ENCODE peak calls at places on chromosomes 5 and 9, in six cellular contexts. One of them, this sample, is unnamed.

GRCh38 chr5:174511711-174512253 is 212.6 kb upstream of the MSX2 start:
- DNase-seq in MM.1S: no peak
- DNase-seq in cardiac muscle cell: no peak
- DNase-seq in CD4-positive, alpha-beta memory T cell: no peak
- DNase-seq in pancreas: no peak
- DNase-seq in thoracic aorta: no peak
- DNase-seq in this sample: no peak

GRCh38 chr5:15574806-15575205 is 74.8 kb downstream of the FBXL7 start:
- DNase-seq in MM.1S: no peak
- DNase-seq in cardiac muscle cell: no peak
- DNase-seq in CD4-positive, alpha-beta memory T cell: no peak
- DNase-seq in pancreas: no peak
- DNase-seq in thoracic aorta: no peak
- DNase-seq in this sample: no peak

GRCh38 chr5:139760066-139761056 is 35.2 kb upstream of the PSD2 start:
- DNase-seq in MM.1S: no peak
- DNase-seq in cardiac muscle cell: no peak
- DNase-seq in CD4-positive, alpha-beta memory T cell: no peak
- DNase-seq in pancreas: no peak
- DNase-seq in thoracic aorta: no peak
- DNase-seq in this sample: no peak

GRCh38 chr9:86298873-86299272 is 16.5 kb upstream of the ISCA1 start:
- DNase-seq in MM.1S: peak; percentile 73
- DNase-seq in cardiac muscle cell: no peak
- DNase-seq in CD4-positive, alpha-beta memory T cell: no peak
- DNase-seq in pancreas: no peak
- DNase-seq in thoracic aorta: no peak
- DNase-seq in this sample: no peak

GRCh38 chr9:104177003-104177611 is 83.0 kb downstream of the SMC2 start:
- DNase-seq in MM.1S: peak; percentile 25
- DNase-seq in cardiac muscle cell: peak; percentile 28
- DNase-seq in CD4-positive, alpha-beta memory T cell: no peak
- DNase-seq in pancreas: no peak
- DNase-seq in thoracic aorta: no peak
- DNase-seq in this sample: no peak

GRCh38 chr9:94937214-94937903 is 210.9 kb downstream of the AOPEP start:
- DNase-seq in MM.1S: no peak
- DNase-seq in cardiac muscle cell: no peak
- DNase-seq in CD4-positive, alpha-beta memory T cell: no peak
- DNase-seq in pancreas: no peak
- DNase-seq in thoracic aorta: no peak
- DNase-seq in this sample: no peak

GRCh38 chr5:83925952-83926351 is 205.3 kb upstream of the HAPLN1 start:
- DNase-seq in MM.1S: no peak
- DNase-seq in cardiac muscle cell: peak; percentile 51
- DNase-seq in CD4-positive, alpha-beta memory T cell: no peak
- DNase-seq in pancreas: no peak
- DNase-seq in thoracic aorta: no peak
- DNase-seq in this sample: no peak

GRCh38 chr5:172769324-172769597 is 1.7 kb downstream of the DUSP1 start:
- DNase-seq in MM.1S: no peak
- DNase-seq in cardiac muscle cell: no peak
- DNase-seq in CD4-positive, alpha-beta memory T cell: peak; percentile 65
- DNase-seq in pancreas: no peak
- DNase-seq in thoracic aorta: no peak
- DNase-seq in this sample: no peak

GRCh38 chr9:96008502-96009222 is 133.2 kb downstream of the ERCC6L2 start:
- DNase-seq in MM.1S: no peak
- DNase-seq in cardiac muscle cell: no peak
- DNase-seq in CD4-positive, alpha-beta memory T cell: no peak
- DNase-seq in pancreas: no peak
- DNase-seq in thoracic aorta: no peak
- DNase-seq in this sample: no peak

GRCh38 chr9:128473104-128473503 is 17.3 kb downstream of the ODF2 start:
- DNase-seq in MM.1S: no peak
- DNase-seq in cardiac muscle cell: no peak
- DNase-seq in CD4-positive, alpha-beta memory T cell: no peak
- DNase-seq in pancreas: no peak
- DNase-seq in thoracic aorta: no peak
- DNase-seq in this sample: no peak

GRCh38 chr5:74227081-74227480 is 413.4 kb downstream of the ENC1 start:
- DNase-seq in MM.1S: no peak
- DNase-seq in cardiac muscle cell: no peak
- DNase-seq in CD4-positive, alpha-beta memory T cell: no peak
- DNase-seq in pancreas: no peak
- DNase-seq in thoracic aorta: no peak
- DNase-seq in this sample: no peak

GRCh38 chr5:55636711-55637110 is 75.4 kb downstream of the SLC38A9 start:
- DNase-seq in MM.1S: no peak
- DNase-seq in cardiac muscle cell: no peak
- DNase-seq in CD4-positive, alpha-beta memory T cell: no peak
- DNase-seq in pancreas: peak; percentile 31
- DNase-seq in thoracic aorta: no peak
- DNase-seq in this sample: peak; percentile 58

GRCh38 chr9:124481115-124481514 is 26.1 kb downstream of the NR5A1 start:
- DNase-seq in MM.1S: no peak
- DNase-seq in cardiac muscle cell: no peak
- DNase-seq in CD4-positive, alpha-beta memory T cell: no peak
- DNase-seq in pancreas: no peak
- DNase-seq in thoracic aorta: no peak
- DNase-seq in this sample: no peak

GRCh38 chr5:57341380-57341979 is 141.1 kb downstream of the ACTBL2 start:
- DNase-seq in MM.1S: no peak
- DNase-seq in cardiac muscle cell: no peak
- DNase-seq in CD4-positive, alpha-beta memory T cell: no peak
- DNase-seq in pancreas: no peak
- DNase-seq in thoracic aorta: no peak
- DNase-seq in this sample: no peak

GRCh38 chr9:1647776-1648175 is 367.4 kb upstream of the SMARCA2 start:
- DNase-seq in MM.1S: no peak
- DNase-seq in cardiac muscle cell: no peak
- DNase-seq in CD4-positive, alpha-beta memory T cell: no peak
- DNase-seq in pancreas: no peak
- DNase-seq in thoracic aorta: no peak
- DNase-seq in this sample: no peak

GRCh38 chr5:86626149-86626548 is 8.4 kb downstream of the COX7C start:
- DNase-seq in MM.1S: no peak
- DNase-seq in cardiac muscle cell: no peak
- DNase-seq in CD4-positive, alpha-beta memory T cell: no peak
- DNase-seq in pancreas: no peak
- DNase-seq in thoracic aorta: no peak
- DNase-seq in this sample: no peak

GRCh38 chr5:154472871-154473580 is 5.0 kb downstream of the HAND1 start:
- DNase-seq in MM.1S: no peak
- DNase-seq in cardiac muscle cell: peak; percentile 82
- DNase-seq in CD4-positive, alpha-beta memory T cell: no peak
- DNase-seq in pancreas: no peak
- DNase-seq in thoracic aorta: no peak
- DNase-seq in this sample: no peak

GRCh38 chr5:157193699-157194424 is 13.2 kb downstream of the ITK start:
- DNase-seq in MM.1S: no peak
- DNase-seq in cardiac muscle cell: no peak
- DNase-seq in CD4-positive, alpha-beta memory T cell: peak; percentile 83
- DNase-seq in pancreas: no peak
- DNase-seq in thoracic aorta: no peak
- DNase-seq in this sample: no peak

GRCh38 chr5:122097391-122097790 is 19.3 kb upstream of the LOX start:
- DNase-seq in MM.1S: no peak
- DNase-seq in cardiac muscle cell: no peak
- DNase-seq in CD4-positive, alpha-beta memory T cell: no peak
- DNase-seq in pancreas: no peak
- DNase-seq in thoracic aorta: no peak
- DNase-seq in this sample: no peak

GRCh38 chr5:154493274-154493673 is 15.2 kb upstream of the HAND1 start:
- DNase-seq in MM.1S: no peak
- DNase-seq in cardiac muscle cell: no peak
- DNase-seq in CD4-positive, alpha-beta memory T cell: no peak
- DNase-seq in pancreas: no peak
- DNase-seq in thoracic aorta: no peak
- DNase-seq in this sample: no peak

GRCh38 chr9:100394819-100395218 is 32.1 kb upstream of the MSANTD3 start:
- DNase-seq in MM.1S: no peak
- DNase-seq in cardiac muscle cell: no peak
- DNase-seq in CD4-positive, alpha-beta memory T cell: no peak
- DNase-seq in pancreas: no peak
- DNase-seq in thoracic aorta: no peak
- DNase-seq in this sample: no peak

GRCh38 chr9:86405086-86405491 is 50.9 kb upstream of the TUT7 start:
- DNase-seq in MM.1S: no peak
- DNase-seq in cardiac muscle cell: no peak
- DNase-seq in CD4-positive, alpha-beta memory T cell: no peak
- DNase-seq in pancreas: peak; percentile 29
- DNase-seq in thoracic aorta: no peak
- DNase-seq in this sample: no peak

GRCh38 chr5:150510460-150511263 is 2.7 kb downstream of the NDST1 start:
- DNase-seq in MM.1S: no peak
- DNase-seq in cardiac muscle cell: no peak
- DNase-seq in CD4-positive, alpha-beta memory T cell: no peak
- DNase-seq in pancreas: peak; percentile 73
- DNase-seq in thoracic aorta: no peak
- DNase-seq in this sample: peak; percentile 90

GRCh38 chr5:150513375-150514309 is 5.7 kb downstream of the NDST1 start:
- DNase-seq in MM.1S: no peak
- DNase-seq in cardiac muscle cell: no peak
- DNase-seq in CD4-positive, alpha-beta memory T cell: no peak
- DNase-seq in pancreas: no peak
- DNase-seq in thoracic aorta: no peak
- DNase-seq in this sample: no peak

GRCh38 chr5:150512368-150512747 is 4.4 kb downstream of the NDST1 start:
- DNase-seq in MM.1S: no peak
- DNase-seq in cardiac muscle cell: no peak
- DNase-seq in CD4-positive, alpha-beta memory T cell: no peak
- DNase-seq in pancreas: no peak
- DNase-seq in thoracic aorta: no peak
- DNase-seq in this sample: peak; percentile 53

GRCh38 chr5:150509992-150510391 is 2.1 kb downstream of the NDST1 start:
- DNase-seq in MM.1S: no peak
- DNase-seq in cardiac muscle cell: no peak
- DNase-seq in CD4-positive, alpha-beta memory T cell: no peak
- DNase-seq in pancreas: no peak
- DNase-seq in thoracic aorta: no peak
- DNase-seq in this sample: no peak

GRCh38 chr5:150511641-150512367 is 3.9 kb downstream of the NDST1 start:
- DNase-seq in MM.1S: no peak
- DNase-seq in cardiac muscle cell: peak; percentile 77
- DNase-seq in CD4-positive, alpha-beta memory T cell: no peak
- DNase-seq in pancreas: no peak
- DNase-seq in thoracic aorta: no peak
- DNase-seq in this sample: peak; percentile 54
- H3K4me1 ChIP-seq in MM.1S: no peaks in the 10 kb centered on the region
- H3K4me1 ChIP-seq in cardiac muscle cell: peaks cover 56% of the 10 kb centered on the region
- H3K4me1 ChIP-seq in CD4-positive, alpha-beta memory T cell: no peaks in the 10 kb centered on the region
- H3K4me1 ChIP-seq in pancreas: peaks cover 91% of the 10 kb centered on the region
- H3K4me1 ChIP-seq in thoracic aorta: peaks cover 96% of the 10 kb centered on the region
- H3K4me1 ChIP-seq in this sample: peaks cover 94% of the 10 kb centered on the region

GRCh38 chr5:141517321-141517720 is 28.4 kb downstream of the PCDHGC5 start:
- DNase-seq in MM.1S: no peak
- DNase-seq in cardiac muscle cell: no peak
- DNase-seq in CD4-positive, alpha-beta memory T cell: no peak
- DNase-seq in pancreas: no peak
- DNase-seq in thoracic aorta: no peak
- DNase-seq in this sample: no peak
- H3K4me1 ChIP-seq in MM.1S: peaks cover 36% of the 10 kb centered on the region
- H3K4me1 ChIP-seq in cardiac muscle cell: peaks cover 3% of the 10 kb centered on the region
- H3K4me1 ChIP-seq in CD4-positive, alpha-beta memory T cell: peaks cover 20% of the 10 kb centered on the region
- H3K4me1 ChIP-seq in pancreas: peaks cover 18% of the 10 kb centered on the region
- H3K4me1 ChIP-seq in thoracic aorta: peaks cover 68% of the 10 kb centered on the region
- H3K4me1 ChIP-seq in this sample: no peaks in the 10 kb centered on the region

GRCh38 chr9:136723989-136724388 is 11.6 kb downstream of the DIPK1B start:
- DNase-seq in MM.1S: no peak
- DNase-seq in cardiac muscle cell: no peak
- DNase-seq in CD4-positive, alpha-beta memory T cell: no peak
- DNase-seq in pancreas: no peak
- DNase-seq in thoracic aorta: no peak
- DNase-seq in this sample: no peak
- H3K4me1 ChIP-seq in MM.1S: peaks cover 16% of the 10 kb centered on the region
- H3K4me1 ChIP-seq in cardiac muscle cell: peaks cover 11% of the 10 kb centered on the region
- H3K4me1 ChIP-seq in CD4-positive, alpha-beta memory T cell: peaks cover 31% of the 10 kb centered on the region
- H3K4me1 ChIP-seq in pancreas: peaks cover 23% of the 10 kb centered on the region
- H3K4me1 ChIP-seq in thoracic aorta: peaks cover 24% of the 10 kb centered on the region
- H3K4me1 ChIP-seq in this sample: no peaks in the 10 kb centered on the region

GRCh38 chr9:129677456-129677855 is 12.0 kb downstream of the PRRX2 start:
- DNase-seq in MM.1S: no peak
- DNase-seq in cardiac muscle cell: no peak
- DNase-seq in CD4-positive, alpha-beta memory T cell: no peak
- DNase-seq in pancreas: no peak
- DNase-seq in thoracic aorta: no peak
- DNase-seq in this sample: no peak
- H3K4me1 ChIP-seq in MM.1S: no peaks in the 10 kb centered on the region
- H3K4me1 ChIP-seq in cardiac muscle cell: peaks cover 7% of the 10 kb centered on the region
- H3K4me1 ChIP-seq in CD4-positive, alpha-beta memory T cell: no peaks in the 10 kb centered on the region
- H3K4me1 ChIP-seq in pancreas: no peaks in the 10 kb centered on the region
- H3K4me1 ChIP-seq in thoracic aorta: peaks cover 61% of the 10 kb centered on the region
- H3K4me1 ChIP-seq in this sample: no peaks in the 10 kb centered on the region

GRCh38 chr5:142777108-142777507 is 6.9 kb downstream of the ARHGAP26 start:
- DNase-seq in MM.1S: no peak
- DNase-seq in cardiac muscle cell: no peak
- DNase-seq in CD4-positive, alpha-beta memory T cell: no peak
- DNase-seq in pancreas: no peak
- DNase-seq in thoracic aorta: no peak
- DNase-seq in this sample: no peak

GRCh38 chr5:142770650-142771609 is 753 bp downstream of the ARHGAP26 start:
- DNase-seq in MM.1S: peak; percentile 50
- DNase-seq in cardiac muscle cell: peak; percentile 73
- DNase-seq in CD4-positive, alpha-beta memory T cell: peak; percentile 65
- DNase-seq in pancreas: peak; percentile 43
- DNase-seq in thoracic aorta: no peak
- DNase-seq in this sample: peak; percentile 69

GRCh38 chr5:142769251-142769792 is 855 bp upstream of the ARHGAP26 start:
- DNase-seq in MM.1S: peak; percentile 54
- DNase-seq in cardiac muscle cell: no peak
- DNase-seq in CD4-positive, alpha-beta memory T cell: no peak
- DNase-seq in pancreas: no peak
- DNase-seq in thoracic aorta: no peak
- DNase-seq in this sample: no peak

GRCh38 chr5:142769793-142770649 is at the start of gene ARHGAP26:
- DNase-seq in MM.1S: peak; percentile 97
- DNase-seq in cardiac muscle cell: peak; percentile 99
- DNase-seq in CD4-positive, alpha-beta memory T cell: peak; percentile 88
- DNase-seq in pancreas: peak; percentile 96
- DNase-seq in thoracic aorta: peak; percentile 87
- DNase-seq in this sample: peak; percentile 99

GRCh38 chr5:142772766-142773293 is 2.7 kb downstream of the ARHGAP26 start:
- DNase-seq in MM.1S: no peak
- DNase-seq in cardiac muscle cell: no peak
- DNase-seq in CD4-positive, alpha-beta memory T cell: no peak
- DNase-seq in pancreas: no peak
- DNase-seq in thoracic aorta: no peak
- DNase-seq in this sample: no peak
- H3K4me1 ChIP-seq in MM.1S: peaks cover 21% of the 10 kb centered on the region
- H3K4me1 ChIP-seq in cardiac muscle cell: peaks cover 20% of the 10 kb centered on the region
- H3K4me1 ChIP-seq in CD4-positive, alpha-beta memory T cell: peaks cover 14% of the 10 kb centered on the region
- H3K4me1 ChIP-seq in pancreas: peaks cover 9% of the 10 kb centered on the region
- H3K4me1 ChIP-seq in thoracic aorta: peaks cover 30% of the 10 kb centered on the region
- H3K4me1 ChIP-seq in this sample: no peaks in the 10 kb centered on the region

DNA sequence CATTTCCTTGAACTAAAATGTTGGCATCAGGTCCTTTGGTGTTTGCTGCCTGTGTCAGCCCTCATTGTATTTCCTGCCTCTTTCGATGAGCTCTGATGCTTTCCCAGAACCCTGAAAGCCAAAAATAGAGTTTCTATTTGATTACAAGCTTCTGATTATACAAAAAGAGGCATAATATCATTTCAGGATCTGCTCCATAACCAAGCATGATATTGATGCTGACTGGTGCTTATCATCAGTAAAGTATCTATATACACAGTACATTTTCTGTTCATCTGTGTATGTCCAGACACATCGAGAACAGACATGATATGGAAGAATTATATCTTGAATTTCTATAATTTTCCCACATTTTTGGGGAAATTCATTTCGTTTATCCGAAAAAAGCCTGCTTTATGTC is 58.6 kb downstream of the SEMA6A start:
- DNase-seq in MM.1S: no peak
- DNase-seq in cardiac muscle cell: no peak
- DNase-seq in CD4-positive, alpha-beta memory T cell: no peak
- DNase-seq in pancreas: no peak
- DNase-seq in thoracic aorta: no peak
- DNase-seq in this sample: no peak
- H3K4me1 ChIP-seq in MM.1S: no peaks in the 10 kb centered on the region
- H3K4me1 ChIP-seq in cardiac muscle cell: peaks cover 12% of the 10 kb centered on the region
- H3K4me1 ChIP-seq in CD4-positive, alpha-beta memory T cell: no peaks in the 10 kb centered on the region
- H3K4me1 ChIP-seq in pancreas: peaks cover 11% of the 10 kb centered on the region
- H3K4me1 ChIP-seq in thoracic aorta: peaks cover under 1% of the 10 kb centered on the region
- H3K4me1 ChIP-seq in this sample: no peaks in the 10 kb centered on the region

This sample was measured in right lobe of liver.